ENCODE peak calls at places on chromosomes 7 and 10, in four cellular contexts. Y is IMR-90, H is neuronal stem cell, C is mesenchymal stem cell. A is an unnamed sample.

GRCh38 chr10:30284860-30285594 is 64.1 kb downstream of the MTPAP start:
- DNase-seq in Y (no peak), H (no peak), C (peak), A (no peak)

GRCh38 chr10:44864042-44864436 is 47.1 kb upstream of the TMEM72 start:
- DNase-seq in Y (no peak), H (peak), C (peak), A (peak)

GRCh38 chr7:134400859-134401258 is 58.0 kb downstream of the AKR1B1 start:
- DNase-seq in Y (no peak), H (no peak), C (no peak), A (no peak)

GRCh38 chr10:32125023-32125422 is 68.8 kb upstream of the KIF5B start:
- DNase-seq in Y (no peak), H (no peak), C (no peak), A (no peak)

GRCh38 chr7:121313793-121314676 is 14.8 kb upstream of the WNT16 start:
- DNase-seq in Y (no peak), H (no peak), C (no peak), A (no peak)

GRCh38 chr10:15829495-15829894 is 30.8 kb downstream of the MINDY3 start:
- DNase-seq in Y (no peak), H (no peak), C (no peak), A (no peak)

GRCh38 chr10:62514079-62514693 is 140.0 kb downstream of the ZNF365 start:
- DNase-seq in Y (no peak), H (no peak), C (no peak), A (no peak)

GRCh38 chr7:134514663-134515062 is 12.7 kb upstream of the AKR1B10 start:
- DNase-seq in Y (peak), H (peak), C (peak), A (no peak)

GRCh38 chr7:37690206-37690605 is 6.6 kb downstream of the GPR141 start:
- DNase-seq in Y (no peak), H (no peak), C (no peak), A (no peak)

GRCh38 chr10:28839600-28840007 is 162.3 kb downstream of the BAMBI start:
- DNase-seq in Y (peak), H (no peak), C (peak), A (no peak)

GRCh38 chr10:49171326-49172140 is 16.7 kb downstream of the TMEM273 start:
- DNase-seq in Y (no peak), H (no peak), C (no peak), A (no peak)

GRCh38 chr7:86964973-86965726 is 94.3 kb downstream of the ELAPOR2 start:
- DNase-seq in Y (no peak), H (no peak), C (no peak), A (no peak)

GRCh38 chr10:43090188-43090587 is 13.3 kb downstream of the RET start:
- DNase-seq in Y (no peak), H (no peak), C (no peak), A (no peak)

GRCh38 chr7:99693427-99694200 is 13.8 kb upstream of the CYP3A5 start:
- DNase-seq in Y (no peak), H (peak), C (peak), A (peak)

GRCh38 chr7:15725036-15725435 is 38.6 kb upstream of the MEOX2 start:
- DNase-seq in Y (no peak), H (no peak), C (no peak), A (no peak)

GRCh38 chr7:13872751-13873150 is 116.7 kb downstream of the ETV1 start:
- DNase-seq in Y (no peak), H (no peak), C (no peak), A (no peak)

GRCh38 chr10:106226123-106226522 is 938.4 kb downstream of the SORCS1 start:
- DNase-seq in Y (no peak), H (no peak), C (no peak), A (no peak)

GRCh38 chr10:97517778-97518561 is 19.2 kb downstream of the UBTD1 start:
- DNase-seq in Y (no peak), H (no peak), C (peak), A (peak)

GRCh38 chr10:88226891-88227290 is 356.2 kb downstream of the RNLS start:
- DNase-seq in Y (no peak), H (no peak), C (no peak), A (no peak)

GRCh38 chr10:102327002-102327401 is 68.5 kb upstream of the NFKB2 start:
- DNase-seq in Y (no peak), H (no peak), C (no peak), A (no peak)

DNA sequence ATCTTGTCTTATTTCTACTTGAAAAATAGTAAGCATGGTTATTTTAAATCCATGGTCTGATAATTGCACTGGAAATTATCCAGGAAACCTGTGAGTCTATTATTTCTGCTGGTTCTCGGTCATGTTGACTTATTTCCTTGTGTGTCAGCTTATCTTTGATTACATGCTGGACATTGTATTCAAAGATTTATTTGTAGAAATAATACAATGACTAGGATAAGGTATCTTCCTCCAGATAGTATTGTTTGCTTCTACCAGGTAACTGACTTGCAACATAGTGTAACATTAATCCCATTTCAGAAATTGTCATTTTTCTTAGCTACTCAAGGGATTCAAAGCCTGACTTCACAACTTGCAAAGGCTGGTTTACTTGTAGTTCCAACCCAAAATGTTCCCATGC is 33.4 kb downstream of the PLXNA4 start:
- DNase-seq in Y (no peak), H (no peak), C (no peak), A (no peak)
- H2BK5ac ChIP-seq in Y (no peak), H (no peak), C (no peak), A (no peak)

DNA sequence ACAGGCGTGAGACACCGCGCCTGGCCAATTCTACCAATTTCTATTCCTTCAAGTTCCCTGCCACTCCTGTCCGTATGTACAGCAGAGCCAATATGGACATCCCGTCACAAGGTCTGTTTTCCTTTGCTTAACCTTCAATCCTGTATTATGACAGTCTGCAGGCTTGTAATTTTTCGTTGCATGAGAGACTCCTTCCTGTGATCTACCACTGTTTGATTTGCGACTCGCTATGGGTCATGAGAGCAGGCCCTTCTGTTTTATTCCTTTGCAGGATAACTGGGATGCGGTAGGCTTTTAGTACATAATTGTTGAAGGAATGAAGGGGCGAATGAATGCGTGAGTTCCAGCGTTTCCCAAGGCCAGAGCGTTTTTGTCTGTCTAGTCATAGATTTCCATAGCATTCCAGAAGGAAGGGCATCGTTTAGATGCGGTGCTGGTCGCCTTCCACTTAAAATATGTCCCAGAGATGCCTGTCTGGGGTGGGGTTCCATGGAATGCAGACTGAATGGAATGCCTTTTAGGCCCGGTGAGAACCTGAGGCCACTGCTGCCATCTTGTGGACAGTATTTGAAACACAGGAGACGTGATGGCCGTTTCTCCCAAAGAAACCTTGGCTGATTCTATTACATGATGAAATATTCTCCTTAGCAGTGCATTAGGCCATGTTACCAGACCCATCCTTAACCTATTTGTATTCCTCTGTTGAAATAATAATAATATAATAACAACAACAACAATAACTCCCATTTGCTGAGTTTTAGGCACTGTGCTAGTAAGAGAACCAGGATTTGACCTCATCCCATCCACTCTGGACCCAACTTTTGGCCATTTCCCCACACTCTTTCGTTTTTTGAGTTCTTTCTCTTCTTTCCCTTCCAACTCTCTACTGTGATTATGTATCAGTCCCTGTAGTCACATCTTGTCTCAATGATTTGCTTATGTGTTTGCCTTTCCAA is 193.2 kb downstream of the MYOF start:
- DNase-seq in Y (peak), H (peak), C (peak), A (peak)
- H2BK5ac ChIP-seq in Y (peak), H (no peak), C (no peak), A (peak)

GRCh38 chr7:7264306-7265040 is 82.1 kb downstream of the C1GALT1 start:
- DNase-seq in Y (no peak), H (no peak), C (no peak), A (no peak)
- H2BK5ac ChIP-seq in Y (no peak), H (no peak), C (no peak), A (no peak)

GRCh38 chr7:128379900-128380806 is 18.7 kb upstream of the PRRT4 start:
- DNase-seq in Y (no peak), H (no peak), C (no peak), A (no peak)
- H2BK5ac ChIP-seq in Y (no peak), H (peak), C (no peak), A (no peak)

GRCh38 chr10:99598011-99598410 is 22.2 kb downstream of the SLC25A28 start:
- DNase-seq in Y (no peak), H (no peak), C (no peak), A (no peak)

GRCh38 chr10:99593312-99593711 is 26.9 kb downstream of the SLC25A28 start:
- DNase-seq in Y (no peak), H (no peak), C (no peak), A (no peak)

GRCh38 chr10:99595236-99595635 is 25.0 kb downstream of the SLC25A28 start:
- DNase-seq in Y (no peak), H (no peak), C (no peak), A (no peak)

GRCh38 chr10:99595770-99596465 is 24.3 kb downstream of the SLC25A28 start:
- DNase-seq in Y (no peak), H (peak), C (peak), A (peak)

GRCh38 chr10:99598781-99599481 is 21.3 kb downstream of the SLC25A28 start:
- DNase-seq in Y (no peak), H (no peak), C (no peak), A (no peak)
- H2BK5ac ChIP-seq in Y (no peak), H (no peak), C (no peak), A (no peak)

A was measured in H9.